ENCODE peak calls at places on chromosomes 3 and 15, in six cellular contexts. One of them, this sample, is unnamed.

GRCh38 chr15:96444865-96445264 is 114.4 kb downstream of the NR2F2 start:
- DNase-seq in neuronal stem cell: no peak
- DNase-seq in IMR-90: no peak
- DNase-seq in H1: no peak
- DNase-seq in H9: no peak
- DNase-seq in mesenchymal stem cell: no peak
- DNase-seq in this sample: no peak

GRCh38 chr15:28885630-28886430 is at the start of gene APBA2:
- DNase-seq in neuronal stem cell: no peak
- DNase-seq in IMR-90: peak
- DNase-seq in H1: no peak
- DNase-seq in H9: peak
- DNase-seq in mesenchymal stem cell: peak
- DNase-seq in this sample: peak

GRCh38 chr15:25862469-25863066 is 559 bp downstream of the ATP10A start:
- DNase-seq in neuronal stem cell: no peak
- DNase-seq in IMR-90: no peak
- DNase-seq in H1: no peak
- DNase-seq in H9: peak
- DNase-seq in mesenchymal stem cell: no peak
- DNase-seq in this sample: peak

GRCh38 chr15:83973816-83974215 is 261.8 kb upstream of the GOLGA6L4 start:
- DNase-seq in neuronal stem cell: no peak
- DNase-seq in IMR-90: peak
- DNase-seq in H1: no peak
- DNase-seq in H9: no peak
- DNase-seq in mesenchymal stem cell: no peak
- DNase-seq in this sample: peak

GRCh38 chr3:137134431-137134830 is 176.6 kb downstream of the IL20RB start:
- DNase-seq in neuronal stem cell: no peak
- DNase-seq in IMR-90: no peak
- DNase-seq in H1: no peak
- DNase-seq in H9: no peak
- DNase-seq in mesenchymal stem cell: no peak
- DNase-seq in this sample: no peak

GRCh38 chr3:187150599-187150998 is 11.3 kb upstream of the RPL39L start:
- DNase-seq in neuronal stem cell: no peak
- DNase-seq in IMR-90: no peak
- DNase-seq in H1: no peak
- DNase-seq in H9: peak
- DNase-seq in mesenchymal stem cell: no peak
- DNase-seq in this sample: no peak

GRCh38 chr3:182118081-182118480 is 406.4 kb downstream of the SOX2 start:
- DNase-seq in neuronal stem cell: no peak
- DNase-seq in IMR-90: no peak
- DNase-seq in H1: no peak
- DNase-seq in H9: no peak
- DNase-seq in mesenchymal stem cell: peak
- DNase-seq in this sample: no peak

GRCh38 chr3:57077630-57078365 is 17.3 kb downstream of the SPATA12 start:
- DNase-seq in neuronal stem cell: no peak
- DNase-seq in IMR-90: no peak
- DNase-seq in H1: no peak
- DNase-seq in H9: no peak
- DNase-seq in mesenchymal stem cell: no peak
- DNase-seq in this sample: no peak

DNA sequence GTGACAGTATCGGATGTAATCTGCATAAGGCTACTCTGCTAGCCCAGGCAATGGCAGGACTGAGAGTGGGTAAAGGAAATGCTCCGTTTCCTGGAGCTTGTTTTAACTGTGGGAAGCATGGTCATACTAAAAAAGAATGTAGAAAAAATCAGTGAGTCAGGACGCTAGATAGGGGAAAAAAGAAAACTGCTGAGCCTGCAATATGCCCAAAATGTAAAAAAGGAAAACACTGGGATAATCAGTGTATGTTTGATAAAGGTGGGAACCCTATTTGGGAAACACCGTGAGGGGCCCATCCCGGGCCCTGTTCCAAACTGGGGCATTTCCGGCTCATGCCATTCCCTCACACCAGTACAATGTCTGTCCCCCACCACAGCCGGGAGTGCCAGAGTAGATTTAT is 775.8 kb downstream of the ZPLD1 start:
- DNase-seq in neuronal stem cell: no peak
- DNase-seq in IMR-90: no peak
- DNase-seq in H1: no peak
- DNase-seq in H9: no peak
- DNase-seq in mesenchymal stem cell: no peak
- DNase-seq in this sample: no peak
- H4K91ac ChIP-seq in neuronal stem cell: no peak
- H4K91ac ChIP-seq in IMR-90: no peak
- H4K91ac ChIP-seq in H1: no peak
- H4K91ac ChIP-seq in H9: no peak
- H4K91ac ChIP-seq in mesenchymal stem cell: no peak
- H4K91ac ChIP-seq in this sample: no peak

GRCh38 chr3:133676336-133677118 is 14.8 kb upstream of the TOPBP1 start:
- DNase-seq in neuronal stem cell: no peak
- DNase-seq in IMR-90: no peak
- DNase-seq in H1: no peak
- DNase-seq in H9: no peak
- DNase-seq in mesenchymal stem cell: no peak
- DNase-seq in this sample: no peak
- H4K91ac ChIP-seq in neuronal stem cell: no peak
- H4K91ac ChIP-seq in IMR-90: no peak
- H4K91ac ChIP-seq in H1: no peak
- H4K91ac ChIP-seq in H9: no peak
- H4K91ac ChIP-seq in mesenchymal stem cell: no peak
- H4K91ac ChIP-seq in this sample: no peak

GRCh38 chr3:13017361-13018038 is 55.7 kb downstream of the IQSEC1 start:
- DNase-seq in neuronal stem cell: no peak
- DNase-seq in IMR-90: no peak
- DNase-seq in H1: no peak
- DNase-seq in H9: no peak
- DNase-seq in mesenchymal stem cell: no peak
- DNase-seq in this sample: no peak
- H4K91ac ChIP-seq in neuronal stem cell: peak
- H4K91ac ChIP-seq in IMR-90: no peak
- H4K91ac ChIP-seq in H1: peak
- H4K91ac ChIP-seq in H9: no peak
- H4K91ac ChIP-seq in mesenchymal stem cell: no peak
- H4K91ac ChIP-seq in this sample: no peak

GRCh38 chr3:117036259-117036799 is 326.8 kb downstream of the TUSC7 start:
- DNase-seq in neuronal stem cell: no peak
- DNase-seq in IMR-90: peak
- DNase-seq in H1: no peak
- DNase-seq in H9: no peak
- DNase-seq in mesenchymal stem cell: peak
- DNase-seq in this sample: peak
- H4K91ac ChIP-seq in neuronal stem cell: no peak
- H4K91ac ChIP-seq in IMR-90: no peak
- H4K91ac ChIP-seq in H1: no peak
- H4K91ac ChIP-seq in H9: no peak
- H4K91ac ChIP-seq in mesenchymal stem cell: no peak
- H4K91ac ChIP-seq in this sample: no peak

GRCh38 chr3:4147719-4148118 is 155.4 kb upstream of the SETMAR start:
- DNase-seq in neuronal stem cell: no peak
- DNase-seq in IMR-90: no peak
- DNase-seq in H1: no peak
- DNase-seq in H9: no peak
- DNase-seq in mesenchymal stem cell: no peak
- DNase-seq in this sample: no peak
- H4K91ac ChIP-seq in neuronal stem cell: no peak
- H4K91ac ChIP-seq in IMR-90: no peak
- H4K91ac ChIP-seq in H1: no peak
- H4K91ac ChIP-seq in H9: no peak
- H4K91ac ChIP-seq in mesenchymal stem cell: no peak
- H4K91ac ChIP-seq in this sample: no peak

GRCh38 chr15:88701561-88702095 is 62.8 kb downstream of the ISG20 start:
- DNase-seq in neuronal stem cell: no peak
- DNase-seq in IMR-90: no peak
- DNase-seq in H1: no peak
- DNase-seq in H9: peak
- DNase-seq in mesenchymal stem cell: peak
- DNase-seq in this sample: peak
- H4K91ac ChIP-seq in neuronal stem cell: no peak
- H4K91ac ChIP-seq in IMR-90: no peak
- H4K91ac ChIP-seq in H1: no peak
- H4K91ac ChIP-seq in H9: no peak
- H4K91ac ChIP-seq in mesenchymal stem cell: no peak
- H4K91ac ChIP-seq in this sample: no peak

This sample was measured in trophoblast cell.